ENCODE peak calls at places on chromosomes 3 and 15, in seven cellular contexts. D is mesendoderm, O is mesenchymal stem cell, J is endothelial cell of umbilical vein, W is Karpas-422, F is GM23248, Y is mammary epithelial cell. U is an unnamed sample. For H3K4me1, the result is how much of the 10 kb centered on the place peaks cover.

GRCh38 chr3:148816971-148817519 is 10.6 kb upstream of the CPB1 start:
- DNase-seq in J (no peak), F (no peak), Y (no peak), W (peak), D (no peak), O (no peak), U (no peak)

GRCh38 chr3:46866720-46867549 is 3.7 kb upstream of the MYL3 start:
- DNase-seq in F (peak), Y (peak), D (peak), O (peak), W (peak), J (peak), U (peak)

GRCh38 chr3:117454236-117454635 is 744.7 kb downstream of the TUSC7 start:
- DNase-seq in O (no peak), J (no peak), Y (no peak), W (no peak), D (peak), F (no peak), U (no peak)

GRCh38 chr3:170690133-170690981 is 104.5 kb upstream of the SLC7A14 start:
- DNase-seq in O (peak), J (no peak), F (peak), D (peak), W (peak), Y (no peak), U (peak)

GRCh38 chr3:71062920-71063767 is 520.4 kb downstream of the FOXP1 start:
- DNase-seq in O (peak), D (no peak), J (peak), F (peak), Y (peak), W (peak), U (peak)

GRCh38 chr15:57647791-57648130 is 56.1 kb downstream of the MYZAP start:
- DNase-seq in D (peak), W (no peak), J (peak), F (peak), O (no peak), Y (peak), U (no peak)

GRCh38 chr3:194274424-194275085 is 76.6 kb downstream of the CPN2 start:
- DNase-seq in F (peak), Y (no peak), W (no peak), O (peak), D (no peak), J (peak), U (peak)

GRCh38 chr15:99989095-99989494 is 255.9 kb upstream of the LYSMD4 start:
- DNase-seq in O (no peak), D (no peak), Y (no peak), J (no peak), W (no peak), F (no peak), U (no peak)

GRCh38 chr15:88029696-88030095 is 226.8 kb downstream of the NTRK3 start:
- DNase-seq in D (no peak), J (no peak), Y (no peak), F (peak), O (no peak), W (no peak), U (no peak)

GRCh38 chr3:15055019-15055557 is 10.0 kb downstream of the MRPS25 start:
- DNase-seq in W (no peak), F (peak), J (no peak), Y (no peak), D (no peak), O (no peak), U (peak)

GRCh38 chr15:31472636-31473383 is 146.2 kb downstream of the KLF13 start:
- DNase-seq in F (peak), D (no peak), Y (no peak), W (no peak), O (peak), J (peak), U (peak)

GRCh38 chr15:31156226-31156625 is 54.7 kb upstream of the TRPM1 start:
- DNase-seq in F (no peak), W (no peak), J (no peak), O (no peak), D (peak), Y (no peak), U (no peak)

GRCh38 chr3:20327889-20328288 is 141.9 kb upstream of the SGO1 start:
- DNase-seq in J (no peak), W (no peak), D (no peak), F (no peak), O (no peak), Y (no peak), U (peak)

GRCh38 chr3:140053011-140053702 is 118.2 kb downstream of the CLSTN2 start:
- DNase-seq in D (peak), O (no peak), Y (no peak), W (no peak), J (no peak), F (no peak), U (no peak)

GRCh38 chr15:94611656-94612055 is 380.3 kb downstream of the MCTP2 start:
- DNase-seq in Y (no peak), F (no peak), J (no peak), O (no peak), D (no peak), W (no peak), U (no peak)

GRCh38 chr3:131729561-131729960 is 226.8 kb upstream of the MRPL3 start:
- DNase-seq in F (peak), J (no peak), W (no peak), Y (no peak), D (no peak), O (no peak), U (peak)

GRCh38 chr3:132723024-132723462 is 834 bp upstream of the NPHP3 start:
- DNase-seq in O (no peak), F (peak), J (no peak), W (peak), D (no peak), Y (no peak), U (no peak)

GRCh38 chr3:49131576-49131975 is 1.3 kb downstream of the LAMB2 start:
- DNase-seq in W (no peak), F (no peak), D (no peak), O (no peak), J (no peak), Y (no peak), U (no peak)

GRCh38 chr3:49132437-49133225 is at the start of gene LAMB2:
- DNase-seq in J (peak), O (peak), D (peak), W (no peak), Y (peak), F (peak), U (peak)

GRCh38 chr3:49133226-49133951 is 539 bp upstream of the LAMB2 start:
- DNase-seq in O (peak), D (peak), W (no peak), F (peak), J (peak), Y (peak), U (peak)

GRCh38 chr3:49131040-49131439 is 1.8 kb downstream of the LAMB2 start:
- DNase-seq in F (no peak), J (no peak), Y (no peak), D (no peak), W (no peak), O (no peak), U (no peak)

GRCh38 chr3:49132073-49132436 is 795 bp downstream of the LAMB2 start:
- DNase-seq in W (no peak), Y (no peak), J (no peak), O (no peak), D (no peak), F (peak), U (no peak)
- H3K9ac ChIP-seq in W (no peak), Y (peak), J (peak), O (peak), D (peak), F (peak), U (peak)

GRCh38 chr15:40952901-40953712 is at the start of gene CHAC1:
- DNase-seq in W (peak), D (peak), O (peak), F (peak), Y (peak), J (peak), U (peak)
- H3K4me1 ChIP-seq in W (under half), D (under half), O (under half), F (under half), Y (under half), J (under half), U (under half)

DNA sequence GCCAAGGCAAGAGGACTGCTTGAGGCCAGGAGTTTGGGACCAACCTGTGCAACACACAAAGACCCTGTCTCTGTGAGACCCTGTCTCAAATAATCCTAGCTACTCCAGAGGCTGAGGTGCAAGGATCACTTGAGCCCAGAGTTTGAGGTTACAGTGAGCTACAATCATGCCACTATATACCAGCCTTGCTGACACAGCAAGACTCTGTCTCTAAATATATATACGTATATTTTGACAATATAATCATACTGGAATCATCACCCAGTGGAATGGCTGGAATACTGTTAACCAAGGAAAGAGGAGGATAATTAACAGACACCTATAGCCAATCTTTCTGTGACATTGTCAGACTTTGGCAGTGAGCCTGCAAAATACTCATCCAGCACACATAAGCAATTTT is 9.0 kb upstream of the MAP1A start:
- DNase-seq in J (no peak), Y (no peak), F (no peak), O (no peak), D (no peak), W (no peak), U (no peak)
- H3K4me3 ChIP-seq in J (no peak), Y (no peak), F (no peak), O (peak), D (no peak), W (no peak), U (no peak)

DNA sequence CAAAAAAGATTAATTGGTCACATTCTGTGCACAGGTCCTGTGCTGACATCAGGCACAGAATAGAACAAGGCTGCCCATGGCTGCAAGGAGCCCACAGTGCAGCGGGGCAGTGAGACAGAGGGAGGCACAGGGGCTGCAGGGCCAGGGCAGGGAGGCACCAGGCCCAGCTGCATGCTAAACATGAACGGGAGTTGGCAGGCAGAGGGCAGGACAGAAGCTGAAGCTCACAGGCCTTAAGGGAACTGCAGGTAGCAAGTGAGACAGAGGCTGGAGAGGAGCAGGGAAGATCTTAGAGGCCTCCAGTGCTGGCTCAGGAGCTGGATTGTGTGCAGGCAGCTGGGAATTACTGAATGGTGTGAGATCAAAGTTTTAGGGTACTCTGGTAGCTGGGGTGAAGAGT is 26.2 kb downstream of the IDH3A start:
- DNase-seq in O (no peak), J (no peak), F (no peak), D (no peak), W (no peak), Y (no peak), U (no peak)
- H3K9ac ChIP-seq in O (no peak), J (no peak), F (no peak), D (no peak), W (no peak), Y (no peak), U (no peak)

GRCh38 chr15:74657846-74658245 is 38.0 kb downstream of the EDC3 start:
- DNase-seq in F (peak), J (no peak), O (peak), D (peak), Y (no peak), W (no peak), U (peak)
- H3K4me1 ChIP-seq in F (under half), J (under half), O (under half), D (under half), Y (under half), W (under half), U (under half)

GRCh38 chr3:145188079-145188785 is 972.8 kb downstream of the PLOD2 start:
- DNase-seq in J (no peak), Y (no peak), W (no peak), O (no peak), F (no peak), D (peak), U (no peak)

GRCh38 chr3:145176907-145177306 is 984.1 kb downstream of the PLOD2 start:
- DNase-seq in Y (no peak), W (no peak), J (no peak), D (no peak), O (no peak), F (no peak), U (no peak)

GRCh38 chr3:145183261-145183660 is 977.7 kb downstream of the PLOD2 start:
- DNase-seq in O (no peak), J (no peak), D (no peak), F (peak), W (no peak), Y (no peak), U (peak)

GRCh38 chr3:145182196-145182911 is 978.6 kb downstream of the PLOD2 start:
- DNase-seq in W (no peak), J (peak), Y (no peak), F (peak), O (no peak), D (no peak), U (peak)
- H3K4me3 ChIP-seq in W (no peak), J (no peak), Y (no peak), F (peak), O (peak), D (no peak), U (peak)

GRCh38 chr3:186589856-186590579 is 19.5 kb downstream of the DNAJB11 start:
- DNase-seq in D (no peak), Y (peak), J (no peak), O (no peak), W (no peak), F (peak), U (no peak)

GRCh38 chr3:186593862-186594261 is 19.0 kb upstream of the AHSG start:
- DNase-seq in O (no peak), F (no peak), D (no peak), Y (no peak), W (no peak), J (no peak), U (no peak)

GRCh38 chr3:186594591-186595113 is 18.2 kb upstream of the AHSG start:
- DNase-seq in O (no peak), J (no peak), D (no peak), F (no peak), W (no peak), Y (no peak), U (no peak)

GRCh38 chr3:186590580-186591296 is 20.2 kb downstream of the DNAJB11 start:
- DNase-seq in J (no peak), F (no peak), O (no peak), W (no peak), D (no peak), Y (no peak), U (no peak)

DNA sequence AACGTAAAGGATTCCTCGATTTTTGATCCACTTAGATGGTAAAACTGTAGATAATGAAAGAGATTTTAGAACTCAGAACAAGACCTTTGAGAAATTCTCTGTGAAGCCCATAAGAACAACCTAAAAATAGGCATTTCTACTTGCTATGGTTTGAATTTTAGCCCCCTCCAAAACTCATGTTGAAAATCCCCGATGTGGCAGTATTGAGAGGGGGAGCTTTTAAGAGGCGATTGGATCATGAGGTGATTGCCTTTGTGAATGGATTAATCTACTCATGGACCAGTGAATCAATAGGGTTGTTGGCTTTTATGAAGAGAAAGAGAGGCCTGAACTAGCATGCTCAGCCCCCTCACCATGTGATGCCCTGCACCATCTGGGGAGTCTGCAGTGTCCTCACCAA is 20.2 kb upstream of the AHSG start:
- DNase-seq in D (no peak), Y (no peak), O (no peak), F (no peak), J (no peak), W (no peak), U (no peak)
- H3K9ac ChIP-seq in D (no peak), Y (no peak), O (no peak), F (no peak), J (no peak), W (no peak), U (no peak)

GRCh38 chr3:146464783-146465182 is 4.6 kb downstream of the PLSCR2 start:
- DNase-seq in D (no peak), O (no peak), F (no peak), W (no peak), J (no peak), Y (no peak), U (no peak)
- H3K4me1 ChIP-seq in D (under half), O (under half), F (under half), W (under half), J (under half), Y (under half), U (half or more)

DNA sequence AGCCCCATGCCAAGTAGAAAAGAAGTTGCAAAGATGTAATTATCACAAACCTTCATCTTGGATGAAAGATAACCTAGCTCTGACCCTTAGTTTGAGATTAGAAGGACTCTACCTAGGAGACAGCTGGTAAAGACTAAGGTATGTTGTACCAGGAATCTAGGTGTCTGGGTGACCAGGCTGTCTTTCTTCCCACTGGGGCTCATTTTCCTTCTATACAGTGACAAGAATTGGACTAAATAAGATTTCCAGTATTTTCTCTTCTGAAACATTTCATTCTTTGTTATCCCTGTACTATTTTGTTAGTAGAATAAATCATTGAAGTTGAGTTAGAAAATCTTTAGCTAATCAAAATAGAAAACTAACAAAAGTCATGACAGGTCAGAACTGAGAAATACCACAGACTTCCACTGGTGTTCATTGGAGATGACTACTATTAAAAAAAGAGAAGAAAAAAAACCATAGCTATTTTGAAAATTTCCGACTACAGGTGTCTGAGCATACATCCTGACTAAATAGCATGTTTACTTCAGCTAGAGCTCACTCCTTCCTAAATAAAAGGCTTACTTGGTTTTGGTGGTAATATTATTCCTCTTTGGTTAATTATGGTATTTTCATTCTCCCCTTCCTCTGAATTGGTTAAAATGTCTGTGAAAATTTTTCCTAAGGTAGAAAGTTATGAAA is 10.1 kb downstream of the TGFBR2 start:
- DNase-seq in F (no peak), W (no peak), O (no peak), D (no peak), Y (no peak), J (peak), U (no peak)
- H3K4me3 ChIP-seq in F (peak), W (no peak), O (no peak), D (no peak), Y (no peak), J (no peak), U (peak)

GRCh38 chr3:141410861-141411771 is 42.8 kb downstream of the ZBTB38 start:
- DNase-seq in J (peak), F (peak), D (no peak), O (peak), W (no peak), Y (peak), U (peak)

GRCh38 chr3:141410408-141410807 is 42.1 kb downstream of the ZBTB38 start:
- DNase-seq in F (peak), D (peak), O (peak), Y (no peak), J (no peak), W (no peak), U (peak)

GRCh38 chr3:141413387-141414140 is 45.3 kb downstream of the ZBTB38 start:
- DNase-seq in O (no peak), J (no peak), W (no peak), D (no peak), F (peak), Y (no peak), U (no peak)

GRCh38 chr3:141412936-141413354 is 44.6 kb downstream of the ZBTB38 start:
- DNase-seq in Y (peak), W (no peak), D (no peak), J (peak), F (peak), O (peak), U (no peak)

GRCh38 chr3:141412087-141412935 is 44.0 kb downstream of the ZBTB38 start:
- DNase-seq in Y (peak), W (no peak), D (peak), O (peak), F (peak), J (peak), U (peak)
- H3K9ac ChIP-seq in Y (peak), W (no peak), D (no peak), O (peak), F (peak), J (peak), U (peak)